ENCODE peak calls at places on chromosomes 5 and 9, in six cellular contexts. One of them, this sample, is unnamed.

GRCh38 chr5:79936644-79937216 is 54.3 kb downstream of the MTX3 start:
- DNase-seq in nephron progenitor cell: no peak
- DNase-seq in LNCaP clone FGC: no peak
- DNase-seq in WERI-Rb-1: no peak
- DNase-seq in EL: no peak
- DNase-seq in stromal cell of bone marrow: no peak
- DNase-seq in this sample: no peak

GRCh38 chr5:73528248-73528647 is 30.0 kb downstream of the BTF3 start:
- DNase-seq in stromal cell of bone marrow: no peak
- DNase-seq in EL: no peak
- DNase-seq in WERI-Rb-1: no peak
- DNase-seq in LNCaP clone FGC: no peak
- DNase-seq in nephron progenitor cell: no peak
- DNase-seq in this sample: no peak

GRCh38 chr5:109921735-109922395 is 232.1 kb downstream of the MAN2A1 start:
- DNase-seq in LNCaP clone FGC: no peak
- DNase-seq in nephron progenitor cell: no peak
- DNase-seq in EL: no peak
- DNase-seq in stromal cell of bone marrow: no peak
- DNase-seq in WERI-Rb-1: peak; percentile 84
- DNase-seq in this sample: no peak

GRCh38 chr5:35470866-35471265 is 146.8 kb upstream of the SPEF2 start:
- DNase-seq in stromal cell of bone marrow: no peak
- DNase-seq in LNCaP clone FGC: no peak
- DNase-seq in EL: peak; percentile 63
- DNase-seq in nephron progenitor cell: no peak
- DNase-seq in WERI-Rb-1: no peak
- DNase-seq in this sample: no peak

GRCh38 chr9:99947395-99947794 is 40.9 kb downstream of the STX17 start:
- DNase-seq in EL: no peak
- DNase-seq in nephron progenitor cell: no peak
- DNase-seq in LNCaP clone FGC: no peak
- DNase-seq in stromal cell of bone marrow: no peak
- DNase-seq in WERI-Rb-1: no peak
- DNase-seq in this sample: no peak

GRCh38 chr5:112366987-112367386 is 52.1 kb downstream of the EPB41L4A start:
- DNase-seq in EL: no peak
- DNase-seq in nephron progenitor cell: no peak
- DNase-seq in WERI-Rb-1: peak; percentile 14
- DNase-seq in stromal cell of bone marrow: no peak
- DNase-seq in LNCaP clone FGC: no peak
- DNase-seq in this sample: peak; percentile 27

GRCh38 chr5:34626036-34626435 is 30.1 kb upstream of the RAI14 start:
- DNase-seq in EL: peak; percentile 91
- DNase-seq in LNCaP clone FGC: no peak
- DNase-seq in WERI-Rb-1: no peak
- DNase-seq in stromal cell of bone marrow: no peak
- DNase-seq in nephron progenitor cell: no peak
- DNase-seq in this sample: no peak

GRCh38 chr9:94813379-94813778 is 86.9 kb downstream of the AOPEP start:
- DNase-seq in LNCaP clone FGC: no peak
- DNase-seq in EL: no peak
- DNase-seq in nephron progenitor cell: no peak
- DNase-seq in WERI-Rb-1: no peak
- DNase-seq in stromal cell of bone marrow: no peak
- DNase-seq in this sample: no peak

GRCh38 chr5:175378444-175379028 is 65.4 kb downstream of the DRD1 start:
- DNase-seq in WERI-Rb-1: no peak
- DNase-seq in stromal cell of bone marrow: peak; percentile 6
- DNase-seq in LNCaP clone FGC: peak; percentile 25
- DNase-seq in EL: peak; percentile 76
- DNase-seq in nephron progenitor cell: peak; percentile 20
- DNase-seq in this sample: no peak

GRCh38 chr5:142012792-142013388 is at the start of gene GNPDA1:
- DNase-seq in LNCaP clone FGC: peak; percentile 33
- DNase-seq in nephron progenitor cell: peak; percentile 76
- DNase-seq in stromal cell of bone marrow: peak; percentile 54
- DNase-seq in EL: peak; percentile 82
- DNase-seq in WERI-Rb-1: peak; percentile 84
- DNase-seq in this sample: peak; percentile 22

GRCh38 chr9:77224750-77225312 is 47.5 kb downstream of the VPS13A start:
- DNase-seq in LNCaP clone FGC: no peak
- DNase-seq in WERI-Rb-1: no peak
- DNase-seq in stromal cell of bone marrow: no peak
- DNase-seq in EL: peak; percentile 81
- DNase-seq in nephron progenitor cell: no peak
- DNase-seq in this sample: no peak

GRCh38 chr5:154370119-154370518 is 75.7 kb upstream of the SAP30L start:
- DNase-seq in stromal cell of bone marrow: no peak
- DNase-seq in nephron progenitor cell: no peak
- DNase-seq in LNCaP clone FGC: no peak
- DNase-seq in WERI-Rb-1: no peak
- DNase-seq in EL: peak; percentile 82
- DNase-seq in this sample: no peak

GRCh38 chr5:160547061-160547460 is 125.4 kb downstream of the PTTG1 start:
- DNase-seq in EL: no peak
- DNase-seq in stromal cell of bone marrow: no peak
- DNase-seq in nephron progenitor cell: no peak
- DNase-seq in WERI-Rb-1: no peak
- DNase-seq in LNCaP clone FGC: no peak
- DNase-seq in this sample: no peak

GRCh38 chr5:139470821-139471300 is at the start of gene SMIM33:
- DNase-seq in WERI-Rb-1: no peak
- DNase-seq in stromal cell of bone marrow: no peak
- DNase-seq in EL: no peak
- DNase-seq in nephron progenitor cell: no peak
- DNase-seq in LNCaP clone FGC: no peak
- DNase-seq in this sample: no peak

This sample was measured in iPS DF 6.9.